ENCODE peak calls at places on chromosomes 6 and 20, in seven cellular contexts. O, L, H, U, A, X and K are unnamed samples. For H3K4me1, the result is how much of the 10 kb centered on the place peaks cover.

GRCh38 chr6:161133973-161134372 is 139.9 kb downstream of the AGPAT4 start:
- DNase-seq in L (no peak), H (no peak), X (no peak), O (no peak), A (no peak), U (no peak), K (no peak)

GRCh38 chr20:16505894-16506293 is 67.4 kb downstream of the KIF16B start:
- DNase-seq in H (no peak), O (no peak), A (no peak), L (no peak), X (no peak), U (no peak), K (no peak)

GRCh38 chr6:47161176-47161687 is 119.1 kb upstream of the ADGRF1 start:
- DNase-seq in U (no peak), A (peak), X (no peak), L (no peak), O (no peak), H (peak), K (peak)

GRCh38 chr20:3729811-3730550 is 2.5 kb upstream of the HSPA12B start:
- DNase-seq in O (no peak), U (no peak), L (peak), H (no peak), X (no peak), A (no peak), K (no peak)

GRCh38 chr6:1624071-1624847 is 14.5 kb downstream of the FOXC1 start:
- DNase-seq in U (no peak), A (no peak), X (no peak), L (peak), H (no peak), O (peak), K (no peak)

GRCh38 chr20:63682384-63683139 is 13.9 kb upstream of the TNFRSF6B start:
- DNase-seq in X (peak), L (peak), A (peak), H (peak), O (no peak), U (peak), K (peak)

GRCh38 chr6:16687045-16687444 is 74.2 kb downstream of the ATXN1 start:
- DNase-seq in L (no peak), X (no peak), O (no peak), A (no peak), H (no peak), U (no peak), K (no peak)

GRCh38 chr6:119076173-119076965 is 2.1 kb downstream of the FAM184A start:
- DNase-seq in L (no peak), H (no peak), X (no peak), A (no peak), O (no peak), U (no peak), K (no peak)

GRCh38 chr6:153852034-153852433 is 187.0 kb upstream of the OPRM1 start:
- DNase-seq in A (no peak), O (no peak), L (no peak), H (no peak), U (no peak), X (no peak), K (no peak)

GRCh38 chr6:142013286-142013685 is 119.4 kb upstream of the GJE1 start:
- DNase-seq in L (no peak), U (no peak), X (no peak), O (no peak), H (peak), A (peak), K (no peak)

DNA sequence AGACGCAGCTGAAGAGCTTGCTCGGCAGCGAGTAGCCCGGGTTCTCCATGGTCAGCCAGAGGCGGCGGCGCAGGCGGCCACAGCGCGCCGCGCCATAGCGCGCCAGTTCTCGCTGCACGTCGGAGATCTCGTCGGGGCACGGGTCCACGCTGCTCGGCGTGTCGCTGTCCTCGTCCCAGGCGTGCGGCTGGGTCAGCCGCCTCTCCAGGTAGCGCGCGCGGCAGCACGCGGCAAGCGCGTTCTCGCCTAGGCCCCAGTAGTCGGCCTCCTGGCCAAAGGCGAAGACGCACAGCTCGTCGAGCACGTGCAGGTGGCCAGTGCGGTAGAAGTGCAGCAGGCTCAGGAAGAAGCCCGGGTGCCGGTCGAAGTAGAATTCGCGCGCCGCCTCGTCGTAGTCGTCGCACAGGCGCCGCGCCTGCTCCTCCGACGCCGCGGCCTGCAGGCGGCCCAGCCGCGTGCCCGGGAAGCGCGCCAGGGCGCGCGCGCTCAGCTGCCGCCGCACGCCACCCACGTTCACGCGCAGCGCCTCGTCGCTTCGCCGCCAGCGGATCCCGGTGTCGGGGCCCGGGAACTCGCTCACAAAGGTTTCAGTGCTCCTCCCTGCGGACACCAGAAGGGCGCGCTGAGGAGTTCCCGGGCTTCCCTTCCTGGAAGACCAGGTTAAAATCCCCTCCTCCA is 2.7 kb downstream of the KCNS1 start:
- DNase-seq in U (no peak), X (no peak), L (no peak), A (no peak), O (peak), H (no peak), K (peak)
- TF ChIP-seq CTCF in U (no peak), X (no peak), L (no peak), A (peak), O (peak), H (peak), K (no peak)

GRCh38 chr6:87791029-87791428 is 89.0 kb upstream of the AKIRIN2 start:
- DNase-seq in X (no peak), H (peak), L (no peak), U (no peak), O (no peak), A (no peak), K (no peak)

GRCh38 chr6:87789900-87790290 is 87.9 kb upstream of the AKIRIN2 start:
- DNase-seq in U (no peak), A (no peak), H (no peak), X (no peak), O (no peak), L (no peak), K (no peak)

GRCh38 chr6:87789198-87789899 is 87.3 kb upstream of the AKIRIN2 start:
- DNase-seq in O (peak), A (no peak), H (peak), U (no peak), L (no peak), X (no peak), K (no peak)

GRCh38 chr6:87785229-87785862 is 83.3 kb upstream of the AKIRIN2 start:
- DNase-seq in X (no peak), A (no peak), H (no peak), U (no peak), O (no peak), L (no peak), K (no peak)

GRCh38 chr6:87788141-87788540 is 86.1 kb upstream of the AKIRIN2 start:
- DNase-seq in U (no peak), X (no peak), O (no peak), H (no peak), A (no peak), L (no peak), K (no peak)
- H3K4me1 ChIP-seq in U (under half), X (under half), O (under half), H (under half), A (under half), L (under half), K (under half)

DNA sequence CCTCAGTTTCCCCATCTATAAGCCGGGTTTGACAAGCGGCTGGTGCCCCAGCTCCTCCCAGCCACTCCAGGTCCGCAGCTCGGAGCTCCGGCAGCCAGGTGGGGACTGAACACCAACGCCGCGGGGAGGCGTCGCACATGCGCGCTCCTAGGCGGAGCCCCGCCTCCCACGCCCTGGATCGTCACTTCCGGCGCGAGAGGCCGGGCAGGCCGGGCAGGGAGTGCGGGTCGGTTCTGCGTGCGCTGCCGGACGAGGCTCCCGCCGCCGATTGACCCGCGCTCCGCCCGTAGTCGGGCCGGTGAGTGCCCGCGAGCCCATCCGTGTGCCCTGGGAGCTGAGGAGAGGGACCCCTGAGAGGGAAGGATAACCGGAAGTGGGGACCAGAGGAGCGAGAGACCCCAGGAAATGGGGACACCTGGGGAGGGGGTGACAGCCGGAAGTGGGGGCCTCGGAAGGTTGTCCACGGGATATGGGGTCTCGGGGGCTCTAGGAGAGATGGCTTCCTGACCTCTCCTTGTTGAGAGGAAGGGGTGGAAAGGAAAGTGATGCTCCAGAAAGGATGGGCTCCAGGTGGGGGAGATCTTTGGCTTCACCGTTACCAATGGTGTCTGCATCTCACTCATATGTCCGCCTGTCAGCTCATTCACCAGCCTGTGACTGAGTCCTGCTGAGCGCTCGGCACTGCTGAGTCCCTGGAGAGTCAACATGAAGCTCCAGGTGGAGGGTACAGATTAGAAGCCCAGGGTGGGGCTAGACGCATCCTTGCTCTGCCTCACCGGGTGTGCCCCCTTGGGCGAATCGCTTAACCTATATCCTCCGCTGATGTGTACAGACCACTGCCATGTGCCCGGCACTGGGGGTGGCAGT is at the start of gene TTPAL:
- DNase-seq in H (peak), X (peak), U (peak), A (peak), O (peak), L (peak), K (peak)
- TF ChIP-seq CTCF in H (peak), X (peak), U (peak), A (no peak), O (no peak), L (peak), K (peak)

GRCh38 chr20:4858000-4858399 is 136.3 kb downstream of the PRND start:
- DNase-seq in A (no peak), U (no peak), H (no peak), X (no peak), O (no peak), L (peak), K (no peak)
- H3K4me1 ChIP-seq in A (under half), U (under half), H (under half), X (under half), O (under half), L (under half), K (under half)